ENCODE peak calls at places on chromosomes 1 and 21, in six cellular contexts. X is EL; G is stimulated activated CD8-positive, alpha-beta memory T cell treated with anti-CD3 and anti-CD28 coated beads, Interleukin-7, amount 100 ng/mL, for 1 hour; Y is NAMALWA; E is lower leg skin; L is T47D. C is an unnamed sample.

GRCh38 chr1:66058558-66058957 is 265.9 kb downstream of the PDE4B start:
- DNase-seq in Y (no peak), L (no peak), E (no peak), G (no peak), X (no peak), C (no peak)

GRCh38 chr1:234852659-234853058 is 242.7 kb upstream of the IRF2BP2 start:
- DNase-seq in Y (no peak), G (no peak), L (no peak), E (no peak), X (no peak), C (no peak)

GRCh38 chr1:156571261-156571958 is 955 bp downstream of the IQGAP3 start:
- DNase-seq in L (no peak), X (peak), E (no peak), G (no peak), Y (no peak), C (no peak)

GRCh38 chr1:84603941-84604830 is 29.9 kb upstream of the CTBS start:
- DNase-seq in G (no peak), L (no peak), Y (no peak), E (peak), X (peak), C (no peak)

GRCh38 chr1:19858894-19859293 is 23.3 kb upstream of the OTUD3 start:
- DNase-seq in G (no peak), Y (no peak), X (no peak), L (no peak), E (no peak), C (no peak)

GRCh38 chr1:162236201-162236600 is 140.5 kb downstream of the SPATA46 start:
- DNase-seq in G (no peak), L (no peak), X (peak), Y (no peak), E (no peak), C (no peak)

GRCh38 chr1:228515200-228515834 is 28.1 kb downstream of the RNF187 start:
- DNase-seq in G (no peak), Y (peak), E (peak), X (peak), L (no peak), C (no peak)

GRCh38 chr1:53328490-53329182 is 766 bp upstream of the LRP8 start:
- DNase-seq in E (no peak), Y (peak), G (no peak), X (no peak), L (no peak), C (no peak)

GRCh38 chr1:226995064-226995965 is 55.2 kb downstream of the COQ8A start:
- DNase-seq in L (no peak), E (no peak), G (no peak), Y (no peak), X (no peak), C (no peak)

GRCh38 chr1:2528966-2529750 is 905 bp downstream of the HES5 start:
- DNase-seq in G (no peak), E (no peak), Y (peak), X (no peak), L (no peak), C (no peak)

GRCh38 chr1:57485643-57486042 is 61.8 kb upstream of the DAB1 start:
- DNase-seq in Y (no peak), G (no peak), L (no peak), X (peak), E (no peak), C (no peak)

GRCh38 chr21:27132270-27132669 is 165.4 kb upstream of the ADAMTS5 start:
- DNase-seq in L (no peak), E (no peak), Y (no peak), X (peak), G (no peak), C (no peak)

GRCh38 chr1:203223012-203223775 is 6.3 kb downstream of the CHIT1 start:
- DNase-seq in Y (no peak), E (no peak), X (no peak), G (no peak), L (no peak), C (no peak)

GRCh38 chr1:21922103-21923014 is 14.8 kb downstream of the HSPG2 start:
- DNase-seq in Y (no peak), X (no peak), L (no peak), G (no peak), E (no peak), C (no peak)

GRCh38 chr1:181778630-181779285 is 282.8 kb downstream of the ZNF648 start:
- DNase-seq in Y (no peak), E (no peak), X (no peak), L (no peak), G (no peak), C (no peak)

GRCh38 chr1:58866578-58866977 is 82.7 kb upstream of the JUN start:
- DNase-seq in E (no peak), X (no peak), G (no peak), Y (no peak), L (no peak), C (no peak)

GRCh38 chr1:24142546-24143431 is at the start of gene IL22RA1:
- DNase-seq in E (no peak), X (peak), L (peak), G (no peak), Y (no peak), C (no peak)

GRCh38 chr21:42595281-42596187 is 57.9 kb upstream of the PDE9A start:
- DNase-seq in E (peak), Y (no peak), X (no peak), G (no peak), L (no peak), C (no peak)

GRCh38 chr1:234921266-234922062 is 207.2 kb downstream of the TOMM20 start:
- DNase-seq in L (no peak), X (peak), G (no peak), Y (no peak), E (peak), C (no peak)

GRCh38 chr1:30533141-30533540 is 190.2 kb downstream of the MATN1 start:
- DNase-seq in X (no peak), E (no peak), L (no peak), Y (no peak), G (no peak), C (no peak)

GRCh38 chr1:147539122-147539575 is 2.2 kb upstream of the BCL9 start:
- DNase-seq in Y (no peak), X (peak), E (no peak), L (no peak), G (no peak), C (no peak)

GRCh38 chr1:163980391-163980790 is 578.6 kb upstream of the PBX1 start:
- DNase-seq in G (no peak), Y (no peak), X (no peak), E (no peak), L (no peak), C (no peak)

GRCh38 chr1:85578321-85579295 is 2.0 kb upstream of the CCN1 start:
- DNase-seq in G (no peak), E (no peak), X (peak), L (no peak), Y (no peak), C (no peak)

GRCh38 chr21:25838809-25839208 is 104.0 kb downstream of the GABPA start:
- DNase-seq in X (no peak), L (no peak), G (no peak), Y (no peak), E (no peak), C (no peak)

C was measured in omental fat pad.